ENCODE peak calls at places on chromosomes 1 and 21, in four cellular contexts. W, V, I and Y are unnamed samples.

GRCh38 chr1:42852608-42852980 is 6.2 kb downstream of the ZNF691 start:
- DNase-seq in W (no peak), V (no peak), I (no peak), Y (peak; percentile 41)

GRCh38 chr1:2301607-2302291 is 73.6 kb downstream of the SKI start:
- DNase-seq in W (no peak), V (no peak), I (no peak), Y (no peak)

GRCh38 chr1:24898152-24898908 is 31.7 kb downstream of the RUNX3 start:
- DNase-seq in W (peak; percentile 85), V (peak; percentile 55), I (peak; percentile 10), Y (peak; percentile 12)

GRCh38 chr1:44103270-44104131 is 15.1 kb upstream of the KLF17 start:
- DNase-seq in W (peak; percentile 87), V (peak; percentile 49), I (no peak), Y (no peak)

GRCh38 chr1:234983554-234983911 is 145.1 kb downstream of the TOMM20 start:
- DNase-seq in W (no peak), V (no peak), I (no peak), Y (no peak)

GRCh38 chr1:15483971-15484370 is 8.1 kb downstream of the CELA2B start:
- DNase-seq in W (no peak), V (no peak), I (no peak), Y (no peak)

GRCh38 chr1:203768158-203768725 is 3.3 kb downstream of the LAX1 start:
- DNase-seq in W (no peak), V (no peak), I (no peak), Y (no peak)

GRCh38 chr1:11774753-11775152 is 12.8 kb downstream of the C1orf167 start:
- DNase-seq in W (no peak), V (no peak), I (no peak), Y (no peak)

GRCh38 chr1:112633628-112634027 is 14.0 kb downstream of the CAPZA1 start:
- DNase-seq in W (no peak), V (peak; percentile 60), I (no peak), Y (no peak)

GRCh38 chr1:1609822-1610485 is 5.3 kb upstream of the MIB2 start:
- DNase-seq in W (no peak), V (no peak), I (no peak), Y (no peak)

GRCh38 chr1:89780721-89781120 is 40.1 kb upstream of the LRRC8D start:
- DNase-seq in W (no peak), V (peak; percentile 40), I (no peak), Y (peak; percentile 69)

GRCh38 chr1:32915766-32916455 is 14.7 kb upstream of the TMEM54 start:
- DNase-seq in W (no peak), V (no peak), I (no peak), Y (peak; percentile 22)

GRCh38 chr1:201325678-201326060 is 42.4 kb downstream of the PKP1 start:
- DNase-seq in W (no peak), V (no peak), I (no peak), Y (no peak)

GRCh38 chr1:56908619-56909340 is 54.2 kb downstream of the C8A start:
- DNase-seq in W (no peak), V (no peak), I (no peak), Y (no peak)

GRCh38 chr1:227893696-227894305 is 53.9 kb downstream of the WNT9A start:
- DNase-seq in W (peak; percentile 25), V (no peak), I (no peak), Y (no peak)

GRCh38 chr21:38223893-38224540 is 32.8 kb upstream of the KCNJ15 start:
- DNase-seq in W (no peak), V (peak; percentile 72), I (no peak), Y (peak; percentile 26)

GRCh38 chr1:240515505-240515904 is 96.5 kb downstream of the GREM2 start:
- DNase-seq in W (no peak), V (no peak), I (no peak), Y (peak; percentile 43)

GRCh38 chr21:31283025-31283424 is 61.0 kb downstream of the TIAM1 start:
- DNase-seq in W (no peak), V (no peak), I (no peak), Y (no peak)

GRCh38 chr1:39882152-39882551 is 1.2 kb downstream of the TRIT1 start:
- DNase-seq in W (no peak), V (no peak), I (no peak), Y (no peak)

GRCh38 chr1:39890267-39890666 is 7.0 kb upstream of the TRIT1 start:
- DNase-seq in W (no peak), V (no peak), I (no peak), Y (no peak)

GRCh38 chr1:39890880-39891279 is 7.6 kb upstream of the TRIT1 start:
- DNase-seq in W (no peak), V (no peak), I (no peak), Y (no peak)

GRCh38 chr1:39885516-39885915 is 2.2 kb upstream of the TRIT1 start:
- DNase-seq in W (no peak), V (no peak), I (no peak), Y (no peak)

GRCh38 chr1:39886757-39887231 is 3.5 kb upstream of the TRIT1 start:
- DNase-seq in W (no peak), V (peak; percentile 68), I (no peak), Y (no peak)
- H4K5ac ChIP-seq in W (no peak overlapping the region), V (no peak overlapping the region), I (no peak overlapping the region), Y (no peak overlapping the region)

GRCh38 chr1:46519209-46519608 is 29.6 kb downstream of the DMBX1 start:
- DNase-seq in W (no peak), V (no peak), I (no peak), Y (no peak)

GRCh38 chr1:46521417-46521816 is 30.0 kb downstream of the KNCN start:
- DNase-seq in W (no peak), V (no peak), I (no peak), Y (no peak)

GRCh38 chr1:46522184-46522968 is 29.1 kb downstream of the KNCN start:
- DNase-seq in W (no peak), V (no peak), I (no peak), Y (peak; percentile 45)

GRCh38 chr1:46517932-46518498 is 28.4 kb downstream of the DMBX1 start:
- DNase-seq in W (no peak), V (no peak), I (no peak), Y (no peak)

DNA sequence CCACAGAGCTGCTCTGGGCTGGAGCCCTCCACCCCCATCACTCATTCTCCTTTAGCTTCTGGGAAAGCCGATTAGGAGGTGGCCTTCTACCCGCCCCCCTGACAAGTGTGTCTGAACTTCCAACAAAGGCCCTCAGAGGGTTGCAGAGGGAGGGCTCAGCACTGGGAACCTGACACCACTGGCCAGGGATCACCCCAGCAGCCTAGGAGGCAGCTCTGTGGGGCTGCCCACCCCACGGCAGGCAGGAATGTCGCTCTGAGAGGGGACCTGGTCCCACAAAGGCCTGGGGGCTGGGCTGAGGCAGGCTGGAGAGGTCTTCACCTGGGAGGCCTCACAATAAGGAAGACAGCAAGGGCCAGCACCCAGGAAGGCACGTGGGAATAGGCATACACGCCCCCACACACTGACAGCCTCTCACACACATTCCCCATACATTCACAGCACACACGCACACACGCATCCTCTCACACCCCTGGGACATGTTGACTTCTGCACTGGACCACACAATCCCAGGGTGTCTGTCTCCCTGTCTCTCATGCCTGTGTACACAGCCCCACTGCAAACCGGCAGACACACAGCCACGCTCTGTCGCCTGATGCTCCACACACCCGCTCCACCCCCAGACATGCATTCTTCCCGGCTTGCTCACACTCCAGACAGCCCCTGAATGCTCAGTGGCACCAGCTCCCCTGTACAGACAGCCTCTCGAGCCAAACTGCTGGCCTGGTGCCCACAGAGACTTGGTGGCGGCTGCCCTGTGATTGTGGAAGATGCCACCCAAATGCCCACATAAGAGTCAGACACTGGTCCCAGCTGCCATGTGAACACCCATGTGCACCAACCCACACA is 30.7 kb downstream of the DMBX1 start:
- DNase-seq in W (peak; percentile 68), V (peak; percentile 59), I (no peak), Y (peak; percentile 75)
- H2BK15ac ChIP-seq in W (no peak overlapping the region), V (no peak overlapping the region), I (peak overlapping the region; percentile 35), Y (no peak overlapping the region)

DNA sequence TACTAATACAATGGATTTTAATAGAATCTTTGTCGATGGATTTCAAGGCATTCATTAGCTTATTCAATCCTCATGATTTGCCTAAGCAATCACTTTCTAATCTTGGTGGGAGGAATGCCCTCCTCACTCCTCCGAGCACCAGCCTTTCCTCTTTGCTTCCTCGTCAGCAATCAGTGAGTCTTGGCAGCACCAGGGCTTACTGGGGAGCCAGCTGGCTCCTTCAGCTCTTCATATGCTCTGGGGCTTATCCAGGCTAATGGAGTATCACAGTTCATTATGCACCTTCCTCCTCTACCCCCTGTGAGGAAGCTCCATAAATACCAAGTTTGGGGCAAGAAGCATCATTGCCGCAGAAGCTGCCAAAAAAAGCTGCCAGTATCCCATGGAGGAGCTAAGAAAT is 392.2 kb upstream of the PKN2 start:
- DNase-seq in W (no peak), V (peak; percentile 0), I (no peak), Y (no peak)
- H4K5ac ChIP-seq in W (no peak overlapping the region), V (no peak overlapping the region), I (no peak overlapping the region), Y (no peak overlapping the region)

DNA sequence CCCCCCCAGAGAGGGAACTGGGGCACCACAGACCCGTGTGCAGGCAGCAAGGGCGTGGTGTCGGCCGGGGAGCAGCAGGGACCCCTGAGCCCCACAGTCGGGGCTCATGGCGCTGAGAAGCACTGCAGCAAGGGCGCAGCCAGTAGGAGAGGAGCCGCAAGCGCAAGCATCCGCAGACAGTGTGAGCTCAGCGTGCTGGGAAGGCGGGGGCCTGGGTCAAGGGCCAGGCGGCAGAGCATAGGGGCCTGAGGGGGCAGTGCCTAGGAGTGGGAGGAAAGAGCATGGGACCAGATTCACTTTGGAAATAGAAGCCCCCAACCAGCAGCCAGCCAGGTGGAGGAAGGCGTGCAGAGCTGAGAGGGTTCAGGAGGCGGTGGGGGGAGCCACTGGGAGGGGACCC is 6.7 kb upstream of the KCNAB2 start:
- DNase-seq in W (no peak), V (no peak), I (no peak), Y (no peak)
- H2BK15ac ChIP-seq in W (no peak overlapping the region), V (no peak overlapping the region), I (no peak overlapping the region), Y (no peak overlapping the region)

DNA sequence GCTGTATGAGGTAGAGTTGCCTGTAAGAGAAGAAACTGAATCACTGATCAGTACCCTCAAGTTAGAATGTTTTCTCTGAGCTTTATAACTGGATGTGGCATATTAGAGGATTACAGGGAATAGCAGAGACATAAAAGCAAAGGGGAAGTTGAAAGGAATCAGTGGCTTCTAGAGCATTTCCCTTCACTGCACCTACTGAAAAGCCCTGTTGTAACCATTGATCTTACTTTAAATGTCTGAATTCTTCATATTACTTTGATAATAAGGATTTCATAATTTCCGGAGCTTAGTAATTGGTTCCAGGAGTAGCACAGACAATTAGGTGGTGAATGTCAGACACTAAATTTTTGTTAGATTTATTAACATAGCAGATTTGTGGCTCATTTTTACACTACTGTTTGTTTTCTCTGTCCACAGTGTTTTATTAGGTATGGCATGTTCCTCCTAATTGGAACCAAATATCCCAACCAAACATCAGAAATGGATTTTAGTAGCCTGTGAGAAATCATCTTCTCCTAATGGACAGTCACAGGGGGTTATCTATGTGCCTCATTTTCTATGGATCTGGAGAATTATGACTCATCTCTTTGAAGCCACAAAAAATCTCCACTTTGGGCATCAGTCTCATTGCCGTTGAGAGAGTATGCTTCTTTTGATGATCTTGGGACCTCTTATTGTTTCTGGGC is 100.5 kb downstream of the GIPC2 start:
- DNase-seq in W (no peak), V (no peak), I (no peak), Y (no peak)
- H4K5ac ChIP-seq in W (no peak overlapping the region), V (no peak overlapping the region), I (no peak overlapping the region), Y (no peak overlapping the region)

GRCh38 chr1:161267332-161267731 is 8.8 kb downstream of the PCP4L1 start:
- DNase-seq in W (no peak), V (no peak), I (no peak), Y (no peak)
- H2BK15ac ChIP-seq in W (no peak overlapping the region), V (no peak overlapping the region), I (no peak overlapping the region), Y (no peak overlapping the region)

GRCh38 chr1:178612261-178612660 is 99.4 kb downstream of the TEX35 start:
- DNase-seq in W (no peak), V (no peak), I (no peak), Y (peak; percentile 83)
- H4K5ac ChIP-seq in W (no peak overlapping the region), V (no peak overlapping the region), I (no peak overlapping the region), Y (peak overlapping the region; percentile 99)